ENCODE peak calls at places on chromosomes 4 and X, in seven cellular contexts. P is D721Med, N is heart left ventricle, S is endothelial cell, D is HCT116, M is sigmoid colon, O is mammary epithelial cell. Z is an unnamed sample.

GRCh38 chr4:118398226-118399090 is 45.7 kb upstream of the PRSS12 start:
- DNase-seq in P (no peak), N (no peak), S (no peak), D (no peak), M (no peak), O (no peak), Z (no peak)

GRCh38 chr4:98706200-98706813 is 47.9 kb upstream of the TSPAN5 start:
- DNase-seq in P (no peak), N (no peak), S (no peak), D (no peak), M (no peak), O (no peak), Z (no peak)

GRCh38 chr4:152643153-152644035 is 36.4 kb downstream of the TMEM154 start:
- DNase-seq in P (no peak), N (peak; percentile 31), S (no peak), D (no peak), M (no peak), O (no peak), Z (no peak)

GRCh38 chr4:23368081-23368697 is 521.7 kb downstream of the PPARGC1A start:
- DNase-seq in P (no peak), N (peak; percentile 46), S (peak; percentile 45), D (no peak), M (no peak), O (no peak), Z (no peak)

GRCh38 chr4:184932343-184932742 is 85.9 kb upstream of the HELT start:
- DNase-seq in P (no peak), N (no peak), S (no peak), D (no peak), M (no peak), O (no peak), Z (peak; percentile 67)

GRCh38 chr4:72489267-72489666 is 79.8 kb downstream of the ADAMTS3 start:
- DNase-seq in P (no peak), N (no peak), S (no peak), D (no peak), M (no peak), O (peak; percentile 84), Z (no peak)

GRCh38 chrX:116204947-116205346 is 34.4 kb downstream of the AGTR2 start:
- DNase-seq in P (no peak), N (no peak), S (peak; percentile 2), D (peak; percentile 7), M (no peak), O (peak; percentile 11), Z (no peak)

GRCh38 chr4:84451546-84451945 is 47.5 kb downstream of the NKX6-1 start:
- DNase-seq in P (no peak), N (no peak), S (no peak), D (no peak), M (no peak), O (no peak), Z (no peak)

GRCh38 chr4:189773909-189774308 is 166.8 kb upstream of the FRG1 start:
- DNase-seq in P (no peak), N (no peak), S (no peak), D (no peak), M (no peak), O (peak; percentile 15), Z (no peak)

GRCh38 chr4:57442834-57443291 is 332.7 kb upstream of the IGFBP7 start:
- DNase-seq in P (peak; percentile 31), N (peak; percentile 31), S (peak; percentile 73), D (no peak), M (no peak), O (peak; percentile 29), Z (no peak)

GRCh38 chr4:141630854-141631253 is 5.5 kb upstream of the IL15 start:
- DNase-seq in P (no peak), N (no peak), S (no peak), D (no peak), M (no peak), O (no peak), Z (no peak)

GRCh38 chr4:8597319-8597718 is 4.8 kb downstream of the CPZ start:
- DNase-seq in P (no peak), N (no peak), S (no peak), D (no peak), M (no peak), O (no peak), Z (no peak)

GRCh38 chrX:130825509-130825908 is 77.5 kb downstream of the ENOX2 start:
- DNase-seq in P (no peak), N (no peak), S (no peak), D (no peak), M (no peak), O (no peak), Z (no peak)

GRCh38 chr4:110224812-110225211 is 26.4 kb upstream of the ELOVL6 start:
- DNase-seq in P (no peak), N (no peak), S (no peak), D (no peak), M (no peak), O (no peak), Z (no peak)

GRCh38 chr4:173025131-173025530 is 143.5 kb upstream of the GALNT7 start:
- DNase-seq in P (no peak), N (no peak), S (peak; percentile 31), D (peak; percentile 76), M (no peak), O (peak; percentile 58), Z (no peak)

GRCh38 chr4:104890598-104890997 is 256.1 kb upstream of the TET2 start:
- DNase-seq in P (no peak), N (no peak), S (no peak), D (no peak), M (no peak), O (no peak), Z (no peak)

GRCh38 chrX:46279214-46279924 is 265.9 kb downstream of the ZNF674 start:
- DNase-seq in P (no peak), N (no peak), S (no peak), D (no peak), M (no peak), O (peak; percentile 14), Z (no peak)
- TF ChIP-seq CTCF in P (peak; percentile 9), N (no peak), S (no peak), D (no peak), M (no peak), O (no peak), Z (peak; percentile 42)

GRCh38 chrX:153468008-153468580 is 2.3 kb downstream of the HAUS7 start:
- DNase-seq in P (no peak), N (peak; percentile 57), S (no peak), D (no peak), M (peak; percentile 84), O (no peak), Z (no peak)

GRCh38 chrX:153471663-153472280 is 1.4 kb upstream of the HAUS7 start:
- DNase-seq in P (no peak), N (no peak), S (no peak), D (no peak), M (no peak), O (no peak), Z (no peak)

GRCh38 chrX:153470411-153471363 is at the start of gene HAUS7:
- DNase-seq in P (peak; percentile 77), N (peak; percentile 89), S (peak; percentile 86), D (peak; percentile 59), M (peak; percentile 94), O (peak; percentile 82), Z (peak; percentile 96)

GRCh38 chrX:153473126-153473525 is 2.8 kb upstream of the HAUS7 start:
- DNase-seq in P (no peak), N (no peak), S (no peak), D (no peak), M (no peak), O (no peak), Z (no peak)

DNA sequence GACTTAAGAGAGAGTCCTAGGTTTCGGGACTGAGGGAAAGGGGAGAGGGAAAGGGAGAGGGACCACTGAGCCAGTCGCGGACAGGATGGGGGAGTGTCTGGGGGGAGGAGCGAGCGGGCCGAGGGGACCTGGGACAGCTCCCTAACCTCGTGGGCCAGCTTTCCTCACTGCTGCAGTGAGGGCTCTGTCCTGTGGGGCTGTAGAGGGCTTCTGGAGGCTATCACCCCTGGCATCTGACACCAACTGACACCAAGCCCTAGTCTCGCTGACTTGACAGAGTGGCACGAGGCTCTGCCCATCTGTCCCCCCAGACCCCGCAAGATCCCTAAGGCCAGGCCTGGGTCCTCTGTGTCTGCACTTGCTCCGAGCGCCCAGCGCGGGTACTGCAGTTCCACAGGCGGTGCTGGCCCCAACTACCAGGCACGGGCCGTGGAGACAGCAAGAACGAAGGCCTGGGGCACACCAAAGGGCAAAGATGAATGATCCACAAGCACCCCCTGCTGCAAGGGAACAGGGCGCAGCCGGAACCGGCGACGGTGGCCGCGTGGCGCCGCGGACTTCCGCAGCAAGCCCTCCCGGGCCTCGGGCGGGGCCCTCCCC is 465 bp downstream of the HAUS7 start:
- DNase-seq in P (no peak), N (no peak), S (peak; percentile 40), D (no peak), M (no peak), O (peak; percentile 8), Z (no peak)
- TF ChIP-seq CTCF in P (no peak), N (no peak), S (no peak), D (peak; percentile 14), M (no peak), O (no peak), Z (no peak)

GRCh38 chrX:153495362-153495751 is 577 bp downstream of the BGN start:
- DNase-seq in P (no peak), N (no peak), S (no peak), D (no peak), M (no peak), O (no peak), Z (no peak)

GRCh38 chrX:153493085-153493484 is 1.7 kb upstream of the BGN start:
- DNase-seq in P (no peak), N (no peak), S (no peak), D (no peak), M (no peak), O (no peak), Z (no peak)

GRCh38 chrX:153495903-153496629 is 1.3 kb downstream of the BGN start:
- DNase-seq in P (no peak), N (no peak), S (no peak), D (no peak), M (no peak), O (no peak), Z (no peak)

GRCh38 chrX:153494061-153494460 is 719 bp upstream of the BGN start:
- DNase-seq in P (no peak), N (peak; percentile 54), S (no peak), D (no peak), M (no peak), O (no peak), Z (no peak)

DNA sequence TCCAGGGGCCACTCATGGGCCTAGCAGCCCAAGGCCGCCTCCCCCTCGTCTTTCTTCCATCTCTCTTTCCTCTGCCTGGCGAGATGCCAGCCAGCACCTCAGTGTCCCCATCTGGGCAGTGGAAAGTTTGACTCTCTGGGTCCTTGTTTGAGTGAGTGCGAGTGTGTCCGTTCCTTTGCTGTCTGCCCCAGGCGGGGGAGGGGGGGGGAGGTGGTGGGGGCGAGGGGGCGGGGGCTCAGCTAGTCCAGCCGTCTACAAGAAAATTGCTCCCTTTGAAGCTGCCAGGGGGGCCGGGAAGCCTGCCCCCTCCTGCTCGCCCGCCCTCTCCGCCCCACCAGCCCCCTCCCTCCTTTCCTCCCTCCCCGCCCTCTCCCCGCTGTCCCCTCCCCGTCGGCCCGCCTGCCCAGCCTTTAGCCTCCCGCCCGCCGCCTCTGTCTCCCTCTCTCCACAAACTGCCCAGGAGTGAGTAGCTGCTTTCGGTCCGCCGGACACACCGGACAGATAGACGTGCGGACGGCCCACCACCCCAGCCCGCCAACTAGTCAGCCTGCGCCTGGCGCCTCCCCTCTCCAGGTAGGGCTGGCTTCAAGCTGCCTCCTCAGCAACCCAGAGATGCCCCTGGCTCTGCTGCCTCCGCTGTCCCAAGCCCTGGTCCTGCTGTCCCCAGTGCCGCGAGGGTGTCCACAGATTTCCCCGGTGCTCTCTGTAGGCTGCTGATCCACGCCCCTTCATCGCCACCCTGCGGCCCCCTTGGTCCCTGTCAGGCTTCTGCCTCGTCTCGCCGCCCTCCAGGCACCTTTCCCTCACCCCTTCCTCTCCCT is at the start of gene BGN:
- DNase-seq in P (no peak), N (peak; percentile 73), S (peak; percentile 50), D (no peak), M (no peak), O (no peak), Z (no peak)
- TF ChIP-seq CTCF in P (no peak), N (peak; percentile 33), S (no peak), D (no peak), M (no peak), O (no peak), Z (peak; percentile 59)

GRCh38 chr4:145888393-145888792 is 50.2 kb downstream of the ZNF827 start:
- DNase-seq in P (no peak), N (no peak), S (no peak), D (no peak), M (no peak), O (no peak), Z (no peak)
- TF ChIP-seq CTCF in P (no peak), N (no peak), S (peak; percentile 42), D (peak; percentile 36), M (no peak), O (peak; percentile 7), Z (peak; percentile 12)